ENCODE peak calls at places on chromosomes 6 and 20, in five cellular contexts. T is ovary, Q is HepG2, G is heart left ventricle, W is breast epithelium. V is an unnamed sample.

GRCh38 chr20:14991023-14991422 is 653.6 kb upstream of the FLRT3 start:
- DNase-seq in W (no peak), G (no peak), Q (peak), T (no peak), V (no peak)

GRCh38 chr6:155530219-155530834 is 74.7 kb upstream of the NOX3 start:
- DNase-seq in Q (peak), T (no peak), G (no peak), W (no peak), V (peak)

GRCh38 chr20:11041396-11041795 is 367.6 kb upstream of the JAG1 start:
- DNase-seq in G (no peak), W (no peak), T (no peak), Q (no peak), V (no peak)

GRCh38 chr6:54935739-54936138 is 89.2 kb downstream of the FAM83B start:
- DNase-seq in G (no peak), T (no peak), W (no peak), Q (no peak), V (no peak)

GRCh38 chr6:118739976-118740771 is 88.8 kb upstream of the CEP85L start:
- DNase-seq in W (no peak), T (no peak), G (no peak), Q (no peak), V (peak)

GRCh38 chr6:83096791-83097190 is 29.3 kb downstream of the DOP1A start:
- DNase-seq in W (no peak), G (no peak), T (no peak), Q (no peak), V (no peak)

GRCh38 chr6:83352413-83352812 is 78.4 kb downstream of the ME1 start:
- DNase-seq in G (no peak), T (no peak), W (no peak), Q (no peak), V (no peak)

GRCh38 chr20:48769111-48769879 is 58.5 kb downstream of the PREX1 start:
- DNase-seq in T (no peak), Q (no peak), W (no peak), G (no peak), V (peak)

GRCh38 chr6:39843305-39844020 is 51.3 kb downstream of the DAAM2 start:
- DNase-seq in W (no peak), T (no peak), G (no peak), Q (no peak), V (no peak)

GRCh38 chr6:93073811-93074210 is 345.5 kb downstream of the EPHA7 start:
- DNase-seq in W (no peak), Q (no peak), T (no peak), G (no peak), V (no peak)

GRCh38 chr6:107731422-107732319 is 92.4 kb downstream of the SCML4 start:
- DNase-seq in W (no peak), T (no peak), Q (no peak), G (no peak), V (no peak)

GRCh38 chr6:21995318-21995717 is 301.5 kb downstream of the PRL start:
- DNase-seq in Q (no peak), G (no peak), W (no peak), T (no peak), V (no peak)

GRCh38 chr6:84872996-84873395 is 108.6 kb upstream of the TBX18 start:
- DNase-seq in W (no peak), G (no peak), T (no peak), Q (no peak), V (no peak)

GRCh38 chr6:116949964-116950363 is 72.9 kb downstream of the RFX6 start:
- DNase-seq in Q (no peak), T (no peak), G (no peak), W (no peak), V (no peak)

GRCh38 chr6:125346143-125346925 is 44.6 kb upstream of the HDDC2 start:
- DNase-seq in G (peak), Q (no peak), T (no peak), W (no peak), V (no peak)

GRCh38 chr6:15952231-15953151 is 176.4 kb upstream of the MYLIP start:
- DNase-seq in G (no peak), Q (no peak), T (no peak), W (no peak), V (no peak)

GRCh38 chr6:34301408-34301807 is 52.6 kb upstream of the SMIM29 start:
- DNase-seq in W (no peak), T (no peak), Q (no peak), G (no peak), V (no peak)

DNA sequence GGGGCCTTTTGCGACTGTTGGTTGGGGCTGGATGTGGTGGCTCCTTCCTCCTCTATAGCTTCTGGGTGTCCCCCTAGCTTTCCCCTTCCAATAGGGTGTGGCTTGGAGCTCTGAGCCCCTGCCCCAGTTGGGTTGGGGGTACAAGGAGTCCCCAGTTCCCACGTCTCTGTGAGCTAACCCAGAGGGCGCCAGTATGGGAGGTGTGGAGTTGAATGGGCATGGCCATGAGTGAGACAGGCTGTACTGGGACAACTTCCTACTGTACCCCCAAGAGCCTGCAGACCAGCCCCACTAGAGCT is 1.2 kb downstream of the C20orf204 start:
- DNase-seq in T (no peak), W (no peak), Q (no peak), G (no peak), V (no peak)
- TF ChIP-seq POLR2A in T (no peak), W (no peak), Q (no peak), G (no peak), V (no peak)

DNA sequence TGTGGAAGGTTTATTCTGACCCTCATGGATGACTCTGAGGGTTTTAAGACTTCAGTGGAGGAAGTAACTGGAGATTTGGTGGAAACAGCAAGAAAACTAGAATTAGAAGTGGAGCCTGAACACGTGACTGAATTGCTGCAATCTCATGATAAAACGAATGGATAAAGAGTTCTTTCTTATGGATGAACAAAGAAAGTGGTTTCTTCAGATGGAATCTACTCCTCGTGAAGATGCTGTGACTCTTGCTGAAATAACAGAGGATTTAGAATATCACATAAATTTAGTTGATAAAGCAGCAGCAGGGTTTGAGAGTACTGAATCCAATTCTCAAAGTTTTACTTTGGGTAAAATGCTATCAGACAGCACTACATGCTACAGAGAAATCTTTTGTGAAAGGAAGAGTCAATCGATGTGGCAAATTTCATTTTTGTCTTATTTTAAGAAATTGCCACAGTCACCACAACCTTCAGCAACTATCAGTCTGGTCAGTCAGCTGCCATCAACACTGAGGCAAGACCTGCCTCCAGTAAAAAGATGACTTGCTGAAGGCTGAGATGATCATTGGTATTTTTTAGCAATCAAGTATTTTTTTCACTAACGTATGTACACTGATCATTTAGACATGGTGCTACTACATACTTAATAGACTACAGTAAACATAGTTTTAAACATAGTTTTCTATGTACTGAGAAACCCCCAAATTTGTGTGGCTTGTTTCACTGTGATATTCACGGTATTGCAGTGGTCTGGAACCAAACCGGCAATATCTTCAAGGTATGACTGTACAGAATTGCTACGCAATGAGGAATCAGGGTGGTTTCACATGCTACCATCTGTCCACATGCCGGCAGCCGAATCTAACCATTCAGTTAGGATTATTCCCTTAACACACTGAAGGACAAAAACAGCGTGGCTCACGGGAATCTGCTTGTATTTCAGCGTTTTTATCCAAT is 149.0 kb downstream of the MYB start:
- DNase-seq in Q (no peak), T (no peak), G (no peak), W (no peak), V (no peak)
- TF ChIP-seq POLR2A in Q (no peak), T (no peak), G (no peak), W (no peak), V (no peak)

DNA sequence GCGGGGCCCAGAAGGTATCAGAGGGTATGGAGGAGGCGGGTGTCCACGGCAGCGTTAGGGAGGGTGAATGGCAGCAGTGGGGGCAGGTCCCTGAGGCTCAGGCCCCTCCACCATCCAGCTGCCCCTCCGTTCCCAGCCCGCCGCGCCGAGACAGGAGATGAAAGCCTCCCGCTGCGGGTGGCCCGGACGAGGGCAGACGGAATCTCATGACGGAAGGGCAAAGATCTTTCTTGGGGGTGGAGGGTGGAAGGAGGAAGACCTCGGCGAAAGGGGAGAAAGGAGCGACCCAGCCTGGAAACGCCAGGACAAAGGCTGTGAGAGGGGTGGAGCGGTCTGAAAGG is 441 bp downstream of the MICAL1 start:
- DNase-seq in G (peak), Q (no peak), T (no peak), W (no peak), V (peak)
- TF ChIP-seq POLR2A in G (no peak), Q (no peak), T (no peak), W (no peak), V (no peak)

DNA sequence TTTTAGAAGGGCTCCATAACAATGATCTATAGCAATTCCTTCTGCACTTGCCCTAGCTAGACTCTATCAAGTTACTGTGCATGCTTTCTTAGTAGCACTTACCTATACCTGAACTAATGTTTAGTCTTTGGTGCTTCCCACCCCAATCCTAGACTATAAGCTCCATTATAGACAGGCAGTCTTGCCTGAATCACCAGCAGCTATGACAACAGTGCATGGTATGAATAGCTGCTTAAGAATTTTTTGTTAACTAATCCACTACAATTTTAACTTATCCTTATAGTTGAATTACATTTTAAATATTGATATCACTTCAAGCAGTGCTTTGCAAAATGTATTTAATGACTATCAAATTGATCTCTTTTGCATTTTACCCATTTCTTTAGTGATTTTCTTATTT is 164.3 kb downstream of the RPS12 start:
- DNase-seq in G (no peak), W (no peak), Q (no peak), T (no peak), V (no peak)
- TF ChIP-seq POLR2A in G (no peak), W (no peak), Q (no peak), T (no peak), V (no peak)

DNA sequence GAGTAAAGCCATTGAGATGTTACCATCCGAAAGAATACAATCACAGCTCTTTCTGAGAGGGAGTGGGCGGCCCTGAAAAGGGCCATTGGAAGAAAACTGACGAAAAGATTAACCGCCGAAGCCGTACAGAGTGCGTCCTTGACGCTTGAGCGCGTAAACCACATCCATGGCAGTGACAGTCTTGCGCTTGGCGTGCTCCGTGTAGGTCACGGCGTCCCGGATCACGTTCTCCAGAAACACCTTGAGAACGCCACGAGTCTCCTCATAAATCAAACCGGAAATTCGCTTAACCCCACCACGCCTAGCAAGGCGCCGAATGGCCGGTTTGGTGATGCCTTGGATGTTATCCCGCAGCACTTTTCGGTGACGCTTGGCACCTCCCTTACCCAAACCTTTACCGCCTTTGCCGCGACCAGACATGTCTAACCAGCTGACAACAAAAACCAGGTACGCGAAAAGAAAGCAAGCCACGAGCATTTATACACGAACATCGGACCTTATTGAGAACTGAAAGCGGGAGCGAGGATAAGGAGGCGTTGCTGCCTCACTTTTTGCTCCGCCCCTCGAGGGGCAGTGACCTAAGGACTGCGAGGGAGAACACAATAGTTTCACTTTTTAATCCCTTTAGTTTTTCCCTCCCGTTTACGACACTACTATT is 60.3 kb upstream of the HFE start:
- DNase-seq in T (peak), Q (peak), G (peak), W (peak), V (peak)
- TF ChIP-seq POLR2A in T (peak), Q (peak), G (peak), W (peak), V (peak)

GRCh38 chr6:24718449-24719124 is 367 bp downstream of the C6orf62 start:
- DNase-seq in G (no peak), W (no peak), T (no peak), Q (no peak), V (peak)
- TF ChIP-seq POLR2A in G (no peak), W (no peak), T (no peak), Q (peak), V (peak)

DNA sequence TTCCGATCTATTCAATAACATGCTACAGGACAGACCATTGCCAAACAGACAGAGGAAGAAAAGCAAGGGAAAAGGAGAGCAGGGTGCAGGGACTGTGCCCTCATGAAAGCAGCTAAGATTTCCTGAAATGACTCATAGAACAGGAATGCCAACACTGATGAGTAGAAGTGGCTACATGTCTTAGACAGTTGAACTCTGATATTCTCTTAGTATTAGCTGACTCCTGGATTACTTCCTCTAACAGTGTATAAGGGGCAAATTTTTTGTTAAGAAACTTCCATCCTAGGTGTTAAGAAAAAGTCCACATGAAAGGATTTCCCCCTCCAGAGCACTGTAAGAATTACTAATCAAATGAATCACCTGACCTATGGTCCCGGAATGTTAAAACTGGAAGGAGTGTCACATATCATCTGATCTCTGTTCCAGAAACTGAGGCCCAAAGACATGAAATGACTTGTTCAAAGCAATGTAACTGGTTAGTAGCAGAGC is 224.9 kb downstream of the IBTK start:
- DNase-seq in W (no peak), G (no peak), Q (peak), T (no peak), V (no peak)
- TF ChIP-seq POLR2A in W (no peak), G (no peak), Q (no peak), T (no peak), V (no peak)

GRCh38 chr6:138105446-138105845 is 1.8 kb downstream of the PERP start:
- DNase-seq in T (no peak), Q (peak), W (peak), G (no peak), V (no peak)
- TF ChIP-seq POLR2A in T (no peak), Q (no peak), W (no peak), G (no peak), V (no peak)